ENCODE peak calls at places on chromosomes 4 and X, in six cellular contexts. H is uterus, I is heart right ventricle, Y is GM23248, E is K562, F is heart left ventricle. J is an unnamed sample.

GRCh38 chr4:10647811-10648210 is 36.8 kb downstream of the CLNK start:
- DNase-seq in E (no peak), I (no peak), Y (no peak), H (no peak), F (no peak), J (no peak)

GRCh38 chr4:128665514-128665913 is 144.0 kb upstream of the JADE1 start:
- DNase-seq in E (no peak), I (no peak), H (no peak), Y (peak), F (no peak), J (no peak)

GRCh38 chr4:163484906-163485305 is 9.6 kb upstream of the TMA16 start:
- DNase-seq in E (peak), F (peak), I (no peak), H (peak), Y (peak), J (no peak)

GRCh38 chr4:184100297-184100885 is 117.3 kb downstream of the ENPP6 start:
- DNase-seq in H (no peak), Y (no peak), E (peak), F (peak), I (peak), J (peak)

GRCh38 chr4:113996599-113997177 is 17.2 kb upstream of the ARSJ start:
- DNase-seq in H (no peak), F (no peak), Y (peak), E (no peak), I (no peak), J (no peak)

GRCh38 chr4:70739496-70740337 is 18.0 kb downstream of the RUFY3 start:
- DNase-seq in H (no peak), F (no peak), I (no peak), E (no peak), Y (no peak), J (no peak)

GRCh38 chr4:15162465-15163283 is 160.4 kb downstream of the CPEB2 start:
- DNase-seq in I (no peak), F (no peak), E (no peak), H (no peak), Y (peak), J (no peak)

GRCh38 chrX:36908801-36909403 is 99.3 kb upstream of the FAM47C start:
- DNase-seq in H (no peak), E (peak), I (no peak), Y (peak), F (no peak), J (no peak)

GRCh38 chr4:73815145-73815544 is 21.3 kb upstream of the CXCL6 start:
- DNase-seq in F (no peak), Y (no peak), H (no peak), E (no peak), I (no peak), J (no peak)

GRCh38 chrX:105323951-105324350 is 103.5 kb upstream of the TEX13A start:
- DNase-seq in Y (no peak), H (no peak), I (no peak), E (no peak), F (no peak), J (no peak)

GRCh38 chr4:17851921-17852320 is 41.1 kb downstream of the NCAPG start:
- DNase-seq in H (no peak), E (no peak), F (no peak), Y (no peak), I (no peak), J (no peak)

GRCh38 chr4:2886161-2886560 is 42.5 kb downstream of the ADD1 start:
- DNase-seq in Y (no peak), F (no peak), E (no peak), I (no peak), H (no peak), J (no peak)

GRCh38 chr4:37601527-37601926 is 84.6 kb downstream of the RELL1 start:
- DNase-seq in Y (peak), E (no peak), H (no peak), I (no peak), F (no peak), J (no peak)

GRCh38 chrX:38891641-38892413 is 90.6 kb downstream of the MID1IP1 start:
- DNase-seq in I (no peak), E (no peak), Y (peak), F (no peak), H (no peak), J (no peak)

GRCh38 chr4:173525118-173526033 is 4.7 kb downstream of the HAND2 start:
- DNase-seq in I (peak), F (no peak), Y (peak), H (peak), E (no peak), J (no peak)

GRCh38 chr4:23970193-23970850 is 80.5 kb upstream of the PPARGC1A start:
- DNase-seq in Y (no peak), F (no peak), H (no peak), E (no peak), I (no peak), J (no peak)

GRCh38 chr4:111847256-111848108 is 297.8 kb upstream of the FAM241A start:
- DNase-seq in Y (peak), E (no peak), H (no peak), F (no peak), I (no peak), J (no peak)

GRCh38 chr4:150211821-150212445 is 133.7 kb downstream of the DCLK2 start:
- DNase-seq in Y (peak), F (no peak), E (no peak), I (no peak), H (no peak), J (no peak)

GRCh38 chr4:150280081-150280950 is 202.1 kb downstream of the DCLK2 start:
- DNase-seq in H (no peak), Y (peak), F (no peak), E (no peak), I (no peak), J (no peak)

GRCh38 chr4:157550028-157550427 is 329.5 kb downstream of the GRIA2 start:
- DNase-seq in I (no peak), E (no peak), H (no peak), F (no peak), Y (no peak), J (no peak)

GRCh38 chr4:174284181-174284886 is 623 bp downstream of the CEP44 start:
- DNase-seq in H (no peak), I (no peak), F (no peak), Y (peak), E (no peak), J (no peak)

GRCh38 chr4:71785957-71786356 is 2.1 kb upstream of the GC start:
- DNase-seq in F (no peak), I (no peak), E (no peak), Y (peak), H (no peak), J (no peak)

GRCh38 chr4:101042847-101043246 is 304.5 kb downstream of the PPP3CA start:
- DNase-seq in E (no peak), Y (no peak), F (no peak), I (no peak), H (no peak), J (no peak)

GRCh38 chr4:161952382-161952781 is 211.4 kb downstream of the FSTL5 start:
- DNase-seq in I (no peak), Y (no peak), E (no peak), H (no peak), F (no peak), J (no peak)

GRCh38 chrX:105872921-105873320 is 50.6 kb downstream of the NRK start:
- DNase-seq in Y (no peak), E (no peak), F (no peak), I (no peak), H (no peak), J (no peak)

GRCh38 chrX:125651426-125651825 is 331.8 kb downstream of the TEX13C start:
- DNase-seq in H (no peak), F (no peak), E (no peak), Y (no peak), I (no peak), J (no peak)

GRCh38 chr4:189445613-189446012 is 495.1 kb upstream of the FRG1 start:
- DNase-seq in F (no peak), E (no peak), I (no peak), H (no peak), Y (no peak), J (no peak)

GRCh38 chr4:138864961-138865720 is 150.4 kb upstream of the NOCT start:
- DNase-seq in E (no peak), H (no peak), Y (no peak), F (no peak), I (no peak), J (no peak)

GRCh38 chrX:31884535-31884934 is 812.7 kb upstream of the FTHL17 start:
- DNase-seq in E (no peak), Y (no peak), F (no peak), H (no peak), I (no peak), J (no peak)

GRCh38 chrX:105114554-105115130 is 105.9 kb downstream of the TEX13A start:
- DNase-seq in F (no peak), I (no peak), E (no peak), Y (no peak), H (no peak), J (no peak)

GRCh38 chr4:139849219-139849618 is 183.6 kb downstream of the MGST2 start:
- DNase-seq in I (no peak), Y (no peak), F (no peak), E (no peak), H (no peak), J (no peak)

GRCh38 chrX:20461576-20461975 is 194.9 kb upstream of the RPS6KA3 start:
- DNase-seq in F (no peak), E (no peak), Y (peak), H (no peak), I (no peak), J (no peak)

GRCh38 chr4:119314356-119314755 is 7.6 kb downstream of the FABP2 start:
- DNase-seq in F (no peak), Y (peak), E (no peak), I (no peak), H (no peak), J (no peak)

GRCh38 chr4:156958276-156959074 is 13.1 kb downstream of the PDGFC start:
- DNase-seq in Y (peak), E (no peak), I (no peak), F (no peak), H (no peak), J (no peak)

GRCh38 chr4:36771411-36772153 is 473.0 kb upstream of the NWD2 start:
- DNase-seq in F (no peak), Y (no peak), I (no peak), E (no peak), H (no peak), J (no peak)

GRCh38 chr4:118325443-118325842 is 27.4 kb downstream of the PRSS12 start:
- DNase-seq in H (no peak), E (no peak), I (no peak), Y (peak), F (no peak), J (no peak)

GRCh38 chr4:749771-750666 is 44.4 kb downstream of the PCGF3 start:
- DNase-seq in I (peak), H (no peak), Y (peak), F (no peak), E (no peak), J (peak)

GRCh38 chr4:121377065-121377464 is 3.8 kb downstream of the QRFPR start:
- DNase-seq in I (no peak), E (no peak), F (no peak), H (no peak), Y (no peak), J (no peak)

GRCh38 chr4:121379276-121379675 is 1.5 kb downstream of the QRFPR start:
- DNase-seq in H (no peak), I (no peak), F (no peak), E (no peak), Y (no peak), J (no peak)

GRCh38 chr4:121376541-121376940 is 4.3 kb downstream of the QRFPR start:
- DNase-seq in H (no peak), E (no peak), F (no peak), I (no peak), Y (no peak), J (no peak)

GRCh38 chr4:121381148-121381462 is 287 bp upstream of the QRFPR start:
- DNase-seq in E (no peak), I (no peak), Y (no peak), H (no peak), F (no peak), J (no peak)

GRCh38 chr4:121380448-121381147 is at the start of gene QRFPR:
- DNase-seq in F (peak), Y (peak), I (peak), H (no peak), E (no peak), J (peak)
- H3K4me3 ChIP-seq in F (peak), Y (peak), I (peak), H (no peak), E (no peak), J (peak)

GRCh38 chrX:15737188-15737956 is 698 bp upstream of the CA5B start:
- DNase-seq in I (no peak), H (no peak), E (no peak), F (no peak), Y (peak), J (no peak)
- H3K27ac ChIP-seq in I (no peak), H (no peak), E (peak), F (peak), Y (no peak), J (no peak)

DNA sequence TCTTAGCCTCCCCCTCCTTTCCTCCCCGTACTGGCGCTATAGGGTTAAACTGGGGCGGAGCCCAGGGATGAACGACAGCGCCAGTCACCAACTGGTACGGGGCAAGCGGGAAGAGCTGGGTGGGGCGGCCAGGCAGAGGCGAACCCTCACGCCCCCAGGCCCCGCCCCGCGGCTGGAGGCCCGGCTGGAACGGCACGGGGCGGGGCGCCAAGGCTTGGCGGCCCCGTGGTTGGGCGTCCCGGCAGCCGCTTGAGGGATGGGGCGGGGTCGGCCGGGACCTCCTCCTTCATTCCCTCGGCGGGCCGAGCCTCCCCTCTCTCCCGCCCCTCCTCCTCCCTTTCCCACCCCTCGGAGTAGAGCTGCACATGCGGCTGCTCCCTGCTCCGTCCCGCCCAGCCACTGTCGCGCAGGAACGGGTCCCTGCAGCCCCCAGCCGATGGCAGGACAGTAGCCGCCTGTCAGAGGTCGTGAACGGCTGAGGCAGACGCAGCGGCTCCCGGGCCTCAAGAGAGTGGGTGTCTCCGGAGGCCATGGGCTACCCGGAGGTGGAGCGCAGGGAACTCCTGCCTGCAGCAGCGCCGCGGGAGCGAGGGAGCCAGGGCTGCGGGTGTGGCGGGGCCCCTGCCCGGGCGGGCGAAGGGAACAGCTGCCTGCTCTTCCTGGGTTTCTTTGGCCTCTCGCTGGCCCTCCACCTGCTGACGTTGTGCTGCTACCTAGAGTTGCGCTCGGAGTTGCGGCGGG is at the start of gene EDA:
- DNase-seq in Y (peak), H (peak), I (peak), F (peak), E (peak), J (peak)
- H3K4me3 ChIP-seq in Y (peak), H (peak), I (peak), F (peak), E (peak), J (peak)

DNA sequence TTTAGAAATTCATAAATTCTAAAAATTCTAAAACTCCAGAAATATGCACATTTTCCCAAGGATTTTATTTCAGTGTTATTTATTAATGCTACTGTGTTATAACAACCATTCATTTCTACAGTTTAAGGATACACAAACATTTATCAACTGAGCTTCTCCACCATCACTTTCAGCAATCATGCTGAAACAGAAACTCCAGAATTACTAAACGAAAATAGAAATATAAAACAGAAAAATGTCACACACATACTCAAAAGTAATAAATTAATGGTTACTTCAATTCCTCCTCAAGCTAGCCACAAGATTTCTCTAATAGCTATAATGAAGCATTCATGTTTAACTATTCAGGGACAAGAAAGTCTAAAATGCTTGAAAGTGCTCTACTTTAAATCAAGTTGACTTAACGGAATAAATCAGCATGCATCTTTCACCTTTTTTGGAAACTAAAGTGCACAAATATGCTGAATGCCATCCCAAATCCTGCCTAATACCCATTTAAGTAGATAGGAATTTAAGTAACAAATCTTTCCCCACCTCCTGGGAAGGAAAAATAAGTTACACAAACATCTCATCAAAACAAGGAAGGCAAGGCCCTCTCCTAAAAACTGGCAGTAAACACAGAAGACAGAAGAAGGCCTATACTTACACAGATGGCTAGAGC is 563 bp downstream of the FAM13A start:
- DNase-seq in Y (no peak), F (no peak), I (no peak), H (no peak), E (peak), J (no peak)
- H3K27ac ChIP-seq in Y (peak), F (peak), I (peak), H (peak), E (peak), J (peak)

GRCh38 chr4:182880387-182881356 is 36.5 kb downstream of the DCTD start:
- DNase-seq in E (no peak), F (peak), I (peak), Y (no peak), H (no peak), J (peak)
- H3K4me3 ChIP-seq in E (no peak), F (no peak), I (peak), Y (no peak), H (no peak), J (peak)

DNA sequence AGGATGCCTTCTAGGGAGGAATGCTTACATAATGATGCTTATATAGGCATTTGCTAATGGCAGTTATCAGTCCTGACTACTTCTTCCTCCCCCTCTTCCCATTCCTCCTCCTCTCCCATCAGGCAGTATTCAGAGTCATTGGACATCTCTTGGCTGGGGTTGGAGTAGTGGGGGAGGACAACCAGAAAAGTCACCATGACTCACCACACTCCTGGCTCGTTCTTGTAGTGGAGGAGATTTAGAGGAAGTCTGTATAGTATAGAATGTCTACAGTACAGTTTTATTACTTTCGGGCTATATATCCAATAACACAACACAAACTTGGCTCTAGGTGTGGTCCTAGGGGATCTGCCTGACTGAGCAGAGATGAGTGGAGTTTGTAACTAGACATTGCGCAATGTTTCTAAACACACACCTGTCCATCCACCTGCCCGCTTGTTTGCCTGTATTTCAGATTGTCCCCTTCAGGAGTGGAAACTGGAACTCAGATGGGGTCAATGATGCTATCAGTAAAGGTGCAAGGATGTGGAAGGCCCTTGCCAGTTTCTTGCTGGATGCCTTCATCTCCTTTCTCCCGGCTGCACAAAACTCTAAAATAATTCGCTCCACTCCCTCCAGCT is 27.9 kb upstream of the KIAA1210 start:
- DNase-seq in E (no peak), H (peak), Y (peak), F (no peak), I (no peak), J (no peak)
- H3K27ac ChIP-seq in E (no peak), H (no peak), Y (no peak), F (no peak), I (no peak), J (no peak)

GRCh38 chrX:100363926-100364325 is 46.1 kb downstream of the PCDH19 start:
- DNase-seq in H (no peak), F (no peak), E (no peak), Y (no peak), I (no peak), J (no peak)
- H3K4me3 ChIP-seq in H (no peak), F (no peak), E (no peak), Y (no peak), I (no peak), J (no peak)

DNA sequence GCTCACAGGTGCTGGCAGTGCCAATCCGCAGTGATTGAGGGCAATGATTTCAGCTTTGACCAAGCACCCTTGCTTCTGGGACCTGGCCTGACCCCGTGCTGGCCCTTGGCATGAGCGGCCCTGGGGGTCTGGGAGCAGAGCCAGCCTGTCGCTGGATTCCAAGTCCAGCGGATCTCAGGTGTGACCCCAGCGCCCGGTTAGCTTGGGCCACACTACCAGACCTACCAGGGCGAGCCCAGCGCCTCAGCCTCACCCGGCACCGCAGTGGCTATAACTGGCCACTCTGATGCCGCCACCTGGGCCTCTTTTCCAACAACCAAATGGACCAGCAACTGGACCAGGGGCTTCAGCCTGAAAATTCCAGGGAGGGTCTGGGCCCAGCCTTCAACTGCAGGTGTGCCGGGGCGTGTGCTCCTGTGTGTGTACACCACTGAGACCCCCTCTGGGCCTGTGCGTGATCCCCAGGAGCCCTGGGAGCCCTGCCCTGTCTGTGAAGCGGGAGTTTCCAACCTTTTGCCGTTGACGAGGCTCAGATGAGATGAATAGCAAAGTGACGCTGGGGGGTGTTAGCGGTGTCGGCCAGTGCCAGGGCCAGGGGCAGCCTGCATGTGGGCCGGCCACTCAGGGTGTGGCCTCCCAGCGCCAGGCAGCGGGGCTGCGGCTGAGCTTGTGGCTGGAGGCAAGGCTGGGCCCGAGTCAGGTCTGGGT is 658 bp downstream of the SH3TC1 start:
- DNase-seq in H (no peak), I (no peak), Y (no peak), F (no peak), E (no peak), J (no peak)
- H3K27ac ChIP-seq in H (peak), I (peak), Y (no peak), F (peak), E (no peak), J (peak)